ENCODE peak calls at places on chromosomes 1 and 21, in six cellular contexts. J is activated B cell treated with CpG ODN at 0.5 μM for 24 hours, R is epithelial cell of esophagus, F is tibial artery, P is chondrocyte, L is neural crest cell. Q is an unnamed sample.

GRCh38 chr1:65449214-65449823 is 28.9 kb downstream of the LEPR start:
- DNase-seq in J (no peak), R (peak), F (no peak), P (no peak), L (no peak), Q (no peak)

GRCh38 chr1:97630968-97631367 is 289.9 kb downstream of the DPYD start:
- DNase-seq in J (no peak), R (peak), F (no peak), P (no peak), L (no peak), Q (no peak)

GRCh38 chr21:26140185-26140584 is 30.4 kb downstream of the APP start:
- DNase-seq in J (no peak), R (peak), F (peak), P (no peak), L (no peak), Q (peak)

GRCh38 chr1:13751458-13751871 is 51.5 kb downstream of the PRDM2 start:
- DNase-seq in J (no peak), R (peak), F (no peak), P (no peak), L (no peak), Q (no peak)

GRCh38 chr1:41794031-41794430 is 124.7 kb downstream of the HIVEP3 start:
- DNase-seq in J (no peak), R (no peak), F (no peak), P (no peak), L (no peak), Q (no peak)

GRCh38 chr1:198970919-198971318 is 332.1 kb downstream of the PTPRC start:
- DNase-seq in J (no peak), R (peak), F (no peak), P (no peak), L (no peak), Q (no peak)

GRCh38 chr1:233045591-233045990 is 95.2 kb downstream of the NTPCR start:
- DNase-seq in J (no peak), R (peak), F (no peak), P (no peak), L (no peak), Q (no peak)

GRCh38 chr1:231720652-231721325 is 94.2 kb downstream of the DISC1 start:
- DNase-seq in J (no peak), R (no peak), F (no peak), P (no peak), L (no peak), Q (no peak)

GRCh38 chr1:41740058-41740457 is 178.7 kb downstream of the HIVEP3 start:
- DNase-seq in J (no peak), R (no peak), F (no peak), P (no peak), L (no peak), Q (no peak)

GRCh38 chr1:224201336-224201735 is 18.3 kb downstream of the DEGS1 start:
- DNase-seq in J (no peak), R (no peak), F (no peak), P (no peak), L (no peak), Q (no peak)

GRCh38 chr21:23401278-23401677 is 2206.0 kb downstream of the MRPL39 start:
- DNase-seq in J (no peak), R (no peak), F (no peak), P (no peak), L (no peak), Q (no peak)

GRCh38 chr1:2803086-2803930 is 1.8 kb upstream of the TTC34 start:
- DNase-seq in J (no peak), R (no peak), F (no peak), P (peak), L (no peak), Q (peak)

GRCh38 chr21:44253832-44254700 is 7.6 kb downstream of the DNMT3L start:
- DNase-seq in J (peak), R (no peak), F (no peak), P (peak), L (no peak), Q (peak)

GRCh38 chr21:44258056-44258725 is 3.5 kb downstream of the DNMT3L start:
- DNase-seq in J (no peak), R (no peak), F (no peak), P (peak), L (no peak), Q (no peak)

GRCh38 chr21:44259082-44259705 is 2.5 kb downstream of the DNMT3L start:
- DNase-seq in J (no peak), R (no peak), F (no peak), P (peak), L (no peak), Q (no peak)

GRCh38 chr21:44260791-44261190 is 906 bp downstream of the DNMT3L start:
- DNase-seq in J (no peak), R (no peak), F (no peak), P (no peak), L (no peak), Q (no peak)

DNA sequence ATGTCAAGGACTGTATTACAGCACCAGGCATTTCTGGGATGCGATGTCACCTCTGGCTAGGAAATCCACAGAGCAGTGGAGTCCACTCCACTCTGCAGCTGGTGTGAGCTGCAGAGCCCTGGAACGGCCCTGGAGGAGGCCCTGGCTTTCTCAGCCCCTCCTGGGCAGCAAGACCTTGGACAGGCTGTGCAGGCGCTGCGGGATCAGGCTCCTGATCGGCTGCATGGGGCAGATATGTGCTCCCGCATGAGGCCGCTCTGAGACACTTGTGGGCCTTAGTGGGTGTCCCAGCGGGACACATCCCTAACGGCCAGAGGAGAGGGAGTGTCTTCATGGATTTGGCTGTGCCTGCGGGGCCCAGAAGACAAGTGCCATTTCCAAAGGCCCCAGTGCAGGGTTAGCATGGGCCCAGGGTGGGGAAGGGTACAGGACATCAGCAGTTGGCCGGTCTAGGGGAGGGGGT is 6.1 kb downstream of the DNMT3L start:
- DNase-seq in J (no peak), R (no peak), F (no peak), P (peak), L (no peak), Q (peak)
- TF ChIP-seq CTCF in J (no peak), R (no peak), F (no peak), P (no peak), L (no peak), Q (no peak)

GRCh38 chr1:87787551-87787950 is 458.9 kb downstream of the LMO4 start:
- DNase-seq in J (no peak), R (peak), F (no peak), P (no peak), L (no peak), Q (no peak)
- TF ChIP-seq CTCF in J (no peak), R (peak), F (no peak), P (peak), L (no peak), Q (no peak)

DNA sequence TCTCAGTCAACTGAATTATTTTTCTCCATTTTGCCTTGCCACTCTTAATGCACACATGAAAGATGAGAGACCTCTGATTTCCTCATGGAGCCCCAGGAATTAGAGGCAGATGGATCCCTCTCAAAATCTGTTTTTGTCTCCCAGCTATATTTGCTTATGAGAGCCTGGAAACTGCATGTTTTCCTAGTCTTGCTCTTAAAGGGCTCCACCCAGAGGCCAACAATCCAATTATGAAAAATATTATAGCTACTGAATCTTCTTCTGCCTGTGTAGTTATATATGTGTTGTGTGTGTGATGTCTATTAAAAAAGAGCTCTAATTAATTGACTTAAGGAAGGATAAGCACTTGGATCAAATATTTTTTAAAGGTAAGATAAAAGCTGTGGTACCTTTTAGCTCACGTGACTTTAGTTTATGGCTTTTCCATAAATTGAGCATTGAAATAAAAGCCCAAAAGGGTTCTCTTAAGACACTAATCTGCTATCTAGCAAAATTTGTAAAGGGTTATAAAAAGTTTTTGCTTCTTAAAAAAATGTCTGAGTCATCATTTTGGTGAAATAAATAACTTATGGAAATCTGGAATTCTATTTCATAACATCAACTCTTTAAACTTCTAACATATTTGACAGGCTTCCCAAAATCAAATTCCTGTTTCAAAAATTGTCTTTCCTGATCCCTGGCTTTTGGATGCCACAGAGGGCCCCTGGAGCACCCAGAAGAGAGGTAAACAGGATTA is 31.2 kb upstream of the TSPEAR start:
- DNase-seq in J (no peak), R (peak), F (no peak), P (no peak), L (no peak), Q (no peak)
- TF ChIP-seq CTCF in J (no peak), R (peak), F (no peak), P (peak), L (peak), Q (no peak)

GRCh38 chr1:21814241-21814918 is 2.3 kb downstream of the LDLRAD2 start:
- DNase-seq in J (peak), R (no peak), F (no peak), P (no peak), L (peak), Q (no peak)
- TF ChIP-seq CTCF in J (peak), R (peak), F (peak), P (peak), L (peak), Q (peak)

DNA sequence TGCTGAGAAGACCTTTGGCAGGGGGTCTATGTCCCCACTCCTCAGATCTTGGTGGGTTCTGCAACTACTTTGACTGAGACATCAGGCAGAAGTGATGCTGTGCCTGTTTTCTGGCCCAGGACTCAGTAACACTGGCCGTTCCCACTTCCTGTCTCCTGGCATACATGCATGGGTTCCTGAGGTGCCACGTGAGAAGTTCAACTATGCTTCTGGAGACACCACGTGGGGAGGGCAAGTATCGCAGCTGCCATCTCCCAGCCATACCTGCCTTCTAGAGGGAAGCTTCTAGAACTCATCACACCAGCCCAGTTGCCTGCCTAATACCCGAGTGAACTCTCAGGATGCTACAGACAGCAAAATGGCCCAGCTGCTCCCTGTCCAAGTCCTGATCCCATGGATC is 65.8 kb downstream of the TRABD2B start:
- DNase-seq in J (no peak), R (peak), F (no peak), P (no peak), L (no peak), Q (no peak)
- TF ChIP-seq CTCF in J (no peak), R (peak), F (peak), P (peak), L (no peak), Q (no peak)

GRCh38 chr1:98749152-98749756 is 87.7 kb downstream of the SNX7 start:
- DNase-seq in J (no peak), R (peak), F (no peak), P (no peak), L (no peak), Q (no peak)
- TF ChIP-seq CTCF in J (no peak), R (peak), F (no peak), P (peak), L (peak), Q (peak)

GRCh38 chr1:160540859-160541233 is 17.8 kb upstream of the SLAMF6 start:
- DNase-seq in J (no peak), R (no peak), F (no peak), P (no peak), L (no peak), Q (no peak)

GRCh38 chr1:160538985-160539651 is 16.1 kb upstream of the SLAMF6 start:
- DNase-seq in J (no peak), R (peak), F (no peak), P (no peak), L (no peak), Q (no peak)

GRCh38 chr1:160534823-160535605 is 12.0 kb upstream of the SLAMF6 start:
- DNase-seq in J (no peak), R (no peak), F (no peak), P (no peak), L (no peak), Q (no peak)

GRCh38 chr1:160539896-160540858 is 17.1 kb upstream of the SLAMF6 start:
- DNase-seq in J (no peak), R (no peak), F (no peak), P (no peak), L (no peak), Q (no peak)

GRCh38 chr1:160537714-160538665 is 14.9 kb upstream of the SLAMF6 start:
- DNase-seq in J (no peak), R (no peak), F (no peak), P (no peak), L (no peak), Q (no peak)
- TF ChIP-seq CTCF in J (no peak), R (no peak), F (no peak), P (no peak), L (no peak), Q (no peak)

GRCh38 chr1:206079130-206079529 is 26.2 kb downstream of the RHEX start:
- DNase-seq in J (no peak), R (no peak), F (no peak), P (no peak), L (no peak), Q (no peak)

GRCh38 chr1:206075786-206076725 is 23.1 kb downstream of the RHEX start:
- DNase-seq in J (no peak), R (peak), F (no peak), P (no peak), L (no peak), Q (no peak)

GRCh38 chr1:206070627-206071304 is 17.8 kb downstream of the RHEX start:
- DNase-seq in J (no peak), R (no peak), F (no peak), P (no peak), L (no peak), Q (no peak)

GRCh38 chr1:206080421-206080820 is 27.4 kb downstream of the RHEX start:
- DNase-seq in J (no peak), R (no peak), F (no peak), P (no peak), L (no peak), Q (no peak)

GRCh38 chr1:206074839-206075238 is 21.9 kb downstream of the RHEX start:
- DNase-seq in J (no peak), R (no peak), F (no peak), P (no peak), L (no peak), Q (no peak)
- TF ChIP-seq CTCF in J (no peak), R (no peak), F (no peak), P (no peak), L (peak), Q (peak)

GRCh38 chr1:37717631-37718030 is 25.3 kb downstream of the CDCA8 start:
- DNase-seq in J (no peak), R (no peak), F (no peak), P (no peak), L (no peak), Q (no peak)

GRCh38 chr1:37720231-37721130 is 28.2 kb downstream of the CDCA8 start:
- DNase-seq in J (no peak), R (no peak), F (no peak), P (no peak), L (no peak), Q (no peak)

GRCh38 chr1:37719572-37720195 is 27.4 kb downstream of the CDCA8 start:
- DNase-seq in J (no peak), R (no peak), F (no peak), P (no peak), L (no peak), Q (no peak)

GRCh38 chr1:37718181-37718900 is 26.0 kb downstream of the CDCA8 start:
- DNase-seq in J (no peak), R (no peak), F (no peak), P (no peak), L (no peak), Q (no peak)

GRCh38 chr1:37718901-37719571 is 26.7 kb downstream of the CDCA8 start:
- DNase-seq in J (no peak), R (peak), F (no peak), P (no peak), L (no peak), Q (no peak)
- TF ChIP-seq CTCF in J (no peak), R (no peak), F (no peak), P (no peak), L (no peak), Q (no peak)